ENCODE peak calls at places on chromosome 5, in ten cellular contexts. D is foreskin fibroblast, J is AG04450, X is pancreas, V is DND-41, G is body of pancreas, Q is brain microvascular endothelial cell, Y is upper lobe of left lung, H is lung, R is cardiac fibroblast. B is an unnamed sample.

GRCh38 chr5:96048763-96049162 is 87.1 kb upstream of the ELL2 start:
- DNase-seq in D (no peak), J (no peak), X (peak), V (no peak), G (peak), Q (no peak), Y (no peak), H (no peak), R (peak), B (no peak)

GRCh38 chr5:117743337-117743736 is 1168.7 kb upstream of the SEMA6A start:
- DNase-seq in D (no peak), J (no peak), X (no peak), V (no peak), G (no peak), Q (no peak), Y (no peak), H (no peak), R (no peak), B (no peak)

GRCh38 chr5:154274828-154275185 is 84.3 kb downstream of the GALNT10 start:
- DNase-seq in D (no peak), J (no peak), X (no peak), V (no peak), G (no peak), Q (no peak), Y (no peak), H (no peak), R (no peak), B (no peak)

GRCh38 chr5:141825836-141826560 is 52.2 kb downstream of the PCDH1 start:
- DNase-seq in D (peak), J (no peak), X (no peak), V (no peak), G (no peak), Q (no peak), Y (no peak), H (no peak), R (peak), B (no peak)

GRCh38 chr5:2158109-2158508 is 275.4 kb upstream of the IRX4 start:
- DNase-seq in D (no peak), J (no peak), X (no peak), V (no peak), G (no peak), Q (no peak), Y (no peak), H (no peak), R (no peak), B (no peak)

GRCh38 chr5:96257904-96258303 is 175.1 kb downstream of the PCSK1 start:
- DNase-seq in D (peak), J (peak), X (no peak), V (no peak), G (no peak), Q (peak), Y (no peak), H (no peak), R (peak), B (no peak)

GRCh38 chr5:96096724-96097123 is 135.1 kb upstream of the ELL2 start:
- DNase-seq in D (peak), J (no peak), X (no peak), V (no peak), G (no peak), Q (no peak), Y (no peak), H (no peak), R (peak), B (no peak)

GRCh38 chr5:147484708-147485020 is 25.2 kb downstream of the DPYSL3 start:
- DNase-seq in D (no peak), J (no peak), X (no peak), V (no peak), G (no peak), Q (no peak), Y (no peak), H (no peak), R (no peak), B (no peak)

GRCh38 chr5:125189451-125190051 is 443.1 kb upstream of the ZNF608 start:
- DNase-seq in D (peak), J (no peak), X (no peak), V (no peak), G (no peak), Q (peak), Y (no peak), H (no peak), R (peak), B (no peak)

GRCh38 chr5:4802044-4802443 is 338.1 kb upstream of the ADAMTS16 start:
- DNase-seq in D (peak), J (no peak), X (no peak), V (no peak), G (no peak), Q (no peak), Y (no peak), H (no peak), R (peak), B (peak)

GRCh38 chr5:80083115-80083890 is 48.2 kb downstream of the THBS4 start:
- DNase-seq in D (peak), J (peak), X (peak), V (peak), G (no peak), Q (peak), Y (no peak), H (no peak), R (peak), B (peak)

GRCh38 chr5:176383961-176384360 is 4.4 kb downstream of the NOP16 start:
- DNase-seq in D (no peak), J (no peak), X (no peak), V (no peak), G (no peak), Q (no peak), Y (no peak), H (no peak), R (no peak), B (no peak)

GRCh38 chr5:97094579-97095317 is 47.7 kb downstream of the LIX1 start:
- DNase-seq in D (no peak), J (no peak), X (no peak), V (peak), G (no peak), Q (no peak), Y (no peak), H (no peak), R (no peak), B (no peak)

GRCh38 chr5:63245271-63245670 is 666.7 kb downstream of the LRRC70 start:
- DNase-seq in D (no peak), J (no peak), X (no peak), V (no peak), G (no peak), Q (no peak), Y (no peak), H (no peak), R (peak), B (no peak)

GRCh38 chr5:32551865-32552264 is 33.5 kb upstream of the SUB1 start:
- DNase-seq in D (no peak), J (no peak), X (no peak), V (no peak), G (no peak), Q (no peak), Y (no peak), H (no peak), R (no peak), B (no peak)

GRCh38 chr5:135386096-135386495 is 12.9 kb downstream of the MACROH2A1 start:
- DNase-seq in D (peak), J (no peak), X (no peak), V (no peak), G (no peak), Q (no peak), Y (no peak), H (no peak), R (peak), B (no peak)
- H3K4me3 ChIP-seq in D (no peak), J (no peak), X (no peak), V (no peak), G (no peak), Q (no peak), Y (no peak), H (no peak), R (no peak), B (no peak)

GRCh38 chr5:60395712-60396329 is 304.1 kb downstream of the DEPDC1B start:
- DNase-seq in D (no peak), J (no peak), X (no peak), V (no peak), G (no peak), Q (no peak), Y (no peak), H (no peak), R (no peak), B (no peak)
- TF ChIP-seq CTCF in D (no peak), J (no peak), X (no peak), V (no peak), G (no peak), Q (peak), Y (no peak), H (no peak), R (no peak), B (peak)

GRCh38 chr5:170332058-170332457 is 34.5 kb upstream of the LCP2 start:
- DNase-seq in D (no peak), J (no peak), X (no peak), V (no peak), G (no peak), Q (no peak), Y (no peak), H (no peak), R (no peak), B (no peak)
- H3K4me3 ChIP-seq in D (no peak), J (no peak), X (no peak), V (no peak), G (no peak), Q (no peak), Y (no peak), H (no peak), R (no peak), B (no peak)

GRCh38 chr5:122498163-122498562 is 186.1 kb downstream of the SNCAIP start:
- DNase-seq in D (peak), J (no peak), X (no peak), V (no peak), G (no peak), Q (peak), Y (no peak), H (no peak), R (no peak), B (no peak)
- TF ChIP-seq CTCF in D (peak), J (peak), X (no peak), V (peak), G (no peak), Q (peak), Y (no peak), H (no peak), R (peak), B (peak)

DNA sequence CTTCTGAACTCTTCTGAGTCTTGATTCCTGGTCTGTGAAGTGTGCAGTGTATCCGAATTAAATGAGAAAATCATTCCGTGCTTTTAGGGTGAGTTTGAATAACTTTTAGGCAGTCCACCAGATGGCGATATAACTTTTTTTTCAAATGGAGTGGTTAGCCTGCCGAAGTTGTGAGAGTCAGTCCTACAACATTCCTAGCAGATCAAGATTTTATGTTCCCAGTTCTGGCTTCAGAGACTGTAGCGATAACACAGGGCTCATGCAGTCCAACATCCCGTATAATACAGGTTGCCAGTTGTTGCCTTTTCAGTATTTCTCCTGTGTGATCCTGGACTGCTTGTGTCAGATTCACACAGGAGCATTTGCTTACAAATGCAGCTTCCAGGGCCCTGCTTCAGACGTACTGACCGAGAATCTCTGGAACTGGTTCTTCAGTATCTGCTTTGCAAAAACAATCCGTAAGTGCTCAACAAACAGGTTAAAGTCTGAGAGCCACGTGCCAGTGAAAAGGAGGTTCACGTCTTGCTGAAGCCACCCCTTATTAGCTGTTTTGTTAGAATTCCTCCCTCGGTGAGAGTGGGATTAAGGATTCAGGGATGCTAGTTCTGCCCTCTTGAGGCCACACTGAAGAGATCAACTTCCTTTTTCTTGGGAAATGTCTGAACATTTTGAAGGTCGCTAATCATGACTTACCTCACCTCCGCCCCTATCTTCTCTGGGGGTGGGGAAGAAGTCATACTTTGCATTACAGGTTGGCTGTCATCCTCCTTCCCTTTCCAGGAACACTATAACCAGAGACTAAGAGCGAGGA is 22.8 kb downstream of the SMIM3 start:
- DNase-seq in D (peak), J (no peak), X (peak), V (peak), G (no peak), Q (no peak), Y (no peak), H (no peak), R (peak), B (no peak)
- H3K4me3 ChIP-seq in D (peak), J (peak), X (no peak), V (no peak), G (no peak), Q (peak), Y (peak), H (peak), R (no peak), B (peak)

DNA sequence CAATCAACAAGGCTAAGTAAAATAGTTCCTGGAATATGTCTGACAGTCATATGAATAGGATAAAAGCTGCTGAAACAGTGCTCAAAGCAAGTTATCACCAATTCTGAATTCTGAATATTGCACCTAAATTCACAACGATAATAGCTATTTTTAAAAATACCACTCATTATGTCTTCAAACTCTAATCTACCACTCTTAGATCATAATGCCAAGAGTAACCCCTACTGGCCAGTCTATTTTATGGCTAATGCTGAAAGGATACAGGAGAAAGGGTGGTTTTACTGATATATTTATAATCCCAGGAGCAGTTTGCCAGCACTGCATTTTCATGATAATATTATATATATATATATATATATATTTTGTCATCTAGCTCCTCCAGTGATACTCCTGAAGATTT is 232.8 kb downstream of the PDE4D start:
- DNase-seq in D (peak), J (no peak), X (no peak), V (no peak), G (no peak), Q (peak), Y (no peak), H (no peak), R (peak), B (no peak)
- TF ChIP-seq CTCF in D (peak), J (peak), X (no peak), V (no peak), G (no peak), Q (peak), Y (no peak), H (no peak), R (peak), B (peak)

DNA sequence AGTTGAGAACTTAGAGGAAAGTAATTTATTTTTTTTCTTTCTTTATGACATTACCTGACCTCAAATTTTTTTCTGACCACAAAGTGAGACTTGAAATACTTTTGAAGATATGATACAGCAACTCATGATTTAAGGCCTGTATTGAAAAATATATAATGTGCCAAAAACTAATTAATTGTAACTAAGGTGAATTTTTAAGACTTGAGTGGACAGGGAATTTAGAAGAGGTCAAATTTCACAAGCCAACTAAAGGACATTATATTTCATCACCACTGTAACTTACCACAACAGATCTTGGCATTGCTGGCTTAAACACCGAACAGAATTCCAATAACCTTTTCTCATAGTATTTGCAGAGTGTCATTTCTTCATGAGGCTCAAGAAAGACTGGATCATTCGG is 1.8 kb downstream of the CCNH start:
- DNase-seq in D (peak), J (no peak), X (no peak), V (no peak), G (no peak), Q (no peak), Y (no peak), H (no peak), R (peak), B (peak)
- H3K4me3 ChIP-seq in D (peak), J (peak), X (no peak), V (peak), G (no peak), Q (peak), Y (peak), H (no peak), R (no peak), B (peak)